ENCODE peak calls at places on chromosomes 6 and 20, in six cellular contexts. O is activated naive CD4-positive, alpha-beta T cell; J is activated gamma-delta T cell treated with Interleukin-2 at 50 U/mL for 16 hours; E is LoVo; Z is stimulated activated CD4-positive, alpha-beta T cell treated with anti-CD3 and anti-CD28 coated beads, Interleukin-4, amount 100 ng/mL, for 24 hours; C is stimulated activated CD8-positive, alpha-beta memory T cell treated with anti-CD3 and anti-CD28 coated beads, Interleukin-15, amount 100 ng/mL, for 4 hours. M is an unnamed sample.

GRCh38 chr20:11271319-11271718 is 597.5 kb upstream of the JAG1 start:
- DNase-seq in O (no peak), J (no peak), E (no peak), Z (no peak), C (no peak), M (no peak)

GRCh38 chr6:45880139-45880538 is 135.5 kb downstream of the CLIC5 start:
- DNase-seq in O (no peak), J (no peak), E (peak), Z (no peak), C (no peak), M (no peak)

GRCh38 chr6:169165031-169165430 is 88.6 kb downstream of the THBS2 start:
- DNase-seq in O (no peak), J (no peak), E (no peak), Z (no peak), C (no peak), M (no peak)

GRCh38 chr6:159067334-159067733 is 22.5 kb upstream of the TAGAP start:
- DNase-seq in O (no peak), J (no peak), E (no peak), Z (no peak), C (no peak), M (no peak)

GRCh38 chr6:55825402-55826051 is 49.9 kb downstream of the BMP5 start:
- DNase-seq in O (no peak), J (no peak), E (no peak), Z (no peak), C (no peak), M (no peak)

GRCh38 chr6:155147958-155148663 is 115.7 kb upstream of the CLDN20 start:
- DNase-seq in O (no peak), J (no peak), E (no peak), Z (no peak), C (no peak), M (no peak)

GRCh38 chr20:4134861-4135379 is 119.6 kb upstream of the RNF24 start:
- DNase-seq in O (no peak), J (no peak), E (no peak), Z (no peak), C (no peak), M (no peak)

GRCh38 chr6:110538416-110539060 is 62.1 kb upstream of the SLC22A16 start:
- DNase-seq in O (no peak), J (no peak), E (no peak), Z (no peak), C (no peak), M (no peak)